ENCODE peak calls at places on chromosome 12, in nine cellular contexts. V is activated gamma-delta T cell treated with Interleukin-2 at 50 U/mL for 16 hours; G is NCI-H2107; I is uterus; B is neural crest cell; E is Calu3; R is activated naive CD8-positive, alpha-beta T cell treated with anti-CD3 and anti-CD28 coated beads, Interleukin-2, amount 50 U/mL, for 24 hours; Y is CD14-positive monocyte; M is SW 1271. L is an unnamed sample.

GRCh38 chr12:1022032-1022970 is 31.3 kb downstream of the ERC1 start:
- DNase-seq in V (no peak), G (no peak), R (no peak), I (no peak), B (no peak), Y (no peak), M (no peak), E (no peak), L (no peak)

GRCh38 chr12:109291531-109292341 is 17.3 kb downstream of the FOXN4 start:
- DNase-seq in I (no peak), V (no peak), M (no peak), B (peak; percentile 55), G (peak; percentile 96), Y (no peak), E (peak; percentile 45), R (no peak), L (peak; percentile 60)

GRCh38 chr12:53259891-53260290 is 8.2 kb upstream of the ESPL1 start:
- DNase-seq in R (no peak), M (no peak), G (no peak), B (no peak), E (no peak), I (no peak), V (no peak), Y (no peak), L (no peak)

GRCh38 chr12:108308432-108308831 is 30.7 kb downstream of the CMKLR1 start:
- DNase-seq in G (no peak), Y (no peak), V (no peak), I (no peak), M (no peak), E (no peak), B (no peak), R (no peak), L (no peak)

GRCh38 chr12:3527181-3527580 is 36.2 kb downstream of the PRMT8 start:
- DNase-seq in M (no peak), Y (no peak), V (no peak), B (no peak), G (no peak), R (no peak), E (no peak), I (no peak), L (no peak)

GRCh38 chr12:123903301-123904065 is 69.1 kb downstream of the CCDC92 start:
- DNase-seq in E (no peak), I (no peak), G (no peak), R (no peak), Y (no peak), M (no peak), B (no peak), V (no peak), L (no peak)

GRCh38 chr12:25887367-25887766 is 71.1 kb upstream of the RASSF8 start:
- DNase-seq in M (no peak), Y (no peak), B (no peak), G (no peak), V (no peak), I (no peak), E (no peak), R (no peak), L (no peak)

GRCh38 chr12:98397323-98398105 is 117.9 kb upstream of the TMPO start:
- DNase-seq in V (peak; percentile 80), G (peak; percentile 81), R (peak; percentile 83), Y (peak; percentile 76), I (peak; percentile 76), E (peak; percentile 88), B (peak; percentile 83), M (peak; percentile 62), L (peak; percentile 36)

GRCh38 chr12:96099986-96100385 is 64.6 kb upstream of the LTA4H start:
- DNase-seq in E (no peak), G (no peak), M (no peak), I (no peak), B (no peak), R (no peak), Y (no peak), V (no peak), L (no peak)

GRCh38 chr12:67747869-67748760 is 99.6 kb downstream of the DYRK2 start:
- DNase-seq in G (no peak), Y (no peak), M (no peak), R (no peak), B (no peak), E (peak; percentile 67), V (no peak), I (no peak), L (peak; percentile 92)

GRCh38 chr12:99249543-99249942 is 398.0 kb upstream of the GARIN6 start:
- DNase-seq in Y (no peak), I (no peak), V (no peak), E (no peak), M (no peak), R (no peak), G (no peak), B (no peak), L (no peak)

GRCh38 chr12:57866308-57867019 is 19.9 kb upstream of the CTDSP2 start:
- DNase-seq in B (no peak), R (no peak), I (no peak), G (no peak), E (no peak), V (no peak), Y (no peak), M (no peak), L (no peak)

GRCh38 chr12:95168746-95169145 is 48.5 kb downstream of the FGD6 start:
- DNase-seq in I (no peak), B (no peak), Y (no peak), M (no peak), G (no peak), V (no peak), R (no peak), E (no peak), L (peak; percentile 55)

GRCh38 chr12:74791365-74791764 is 253.7 kb downstream of the ATXN7L3B start:
- DNase-seq in V (no peak), R (no peak), I (no peak), Y (no peak), G (no peak), B (no peak), E (no peak), M (no peak), L (no peak)

GRCh38 chr12:29317556-29318363 is 63.2 kb downstream of the ERGIC2 start:
- DNase-seq in E (peak; percentile 37), B (peak; percentile 3), V (peak; percentile 6), I (no peak), R (peak; percentile 8), M (peak; percentile 25), Y (peak; percentile 59), G (peak; percentile 30), L (no peak)

GRCh38 chr12:95730457-95730856 is 60.1 kb downstream of the NTN4 start:
- DNase-seq in B (no peak), E (no peak), G (no peak), R (no peak), M (no peak), I (no peak), Y (no peak), V (no peak), L (no peak)

GRCh38 chr12:98399532-98399931 is 115.9 kb upstream of the TMPO start:
- DNase-seq in B (no peak), I (no peak), G (no peak), E (peak; percentile 40), V (peak; percentile 64), M (peak; percentile 37), R (peak; percentile 60), Y (peak; percentile 55), L (no peak)

GRCh38 chr12:75979181-75979580 is 52.4 kb downstream of the PHLDA1 start:
- DNase-seq in R (no peak), B (no peak), G (no peak), V (peak; percentile 27), I (no peak), E (no peak), M (no peak), Y (no peak), L (peak; percentile 44)

GRCh38 chr12:54959291-54960018 is 25.1 kb downstream of the TESPA1 start:
- DNase-seq in M (no peak), G (no peak), I (no peak), Y (no peak), B (no peak), R (no peak), E (no peak), V (no peak), L (no peak)

GRCh38 chr12:88870000-88870737 is 289.9 kb upstream of the KITLG start:
- DNase-seq in R (no peak), I (no peak), E (no peak), V (no peak), M (no peak), B (no peak), Y (no peak), G (no peak), L (no peak)

GRCh38 chr12:113591480-113591971 is 119.9 kb upstream of the LHX5 start:
- DNase-seq in R (peak; percentile 10), V (no peak), M (no peak), Y (no peak), B (no peak), I (no peak), E (peak; percentile 53), G (no peak), L (no peak)

GRCh38 chr12:69168828-69169227 is 70.5 kb upstream of the CPSF6 start:
- DNase-seq in I (no peak), E (no peak), B (no peak), V (no peak), G (no peak), R (no peak), M (no peak), Y (no peak), L (no peak)

GRCh38 chr12:52004042-52004648 is 2.6 kb upstream of the TAMALIN start:
- DNase-seq in V (no peak), M (peak; percentile 20), E (peak; percentile 66), I (peak; percentile 66), Y (no peak), G (peak; percentile 48), R (no peak), B (peak; percentile 42), L (no peak)

GRCh38 chr12:92695056-92695455 is 7.7 kb upstream of the PLEKHG7 start:
- DNase-seq in G (no peak), E (no peak), M (no peak), V (no peak), R (no peak), B (no peak), I (no peak), Y (no peak), L (no peak)

GRCh38 chr12:26153421-26154154 is 28.8 kb upstream of the BHLHE41 start:
- DNase-seq in R (no peak), G (no peak), V (no peak), M (peak; percentile 80), I (peak; percentile 45), E (peak; percentile 49), Y (no peak), B (no peak), L (peak; percentile 84)

GRCh38 chr12:77584860-77585259 is 245.8 kb upstream of the NAV3 start:
- DNase-seq in E (no peak), I (no peak), R (no peak), Y (no peak), V (no peak), M (no peak), G (no peak), B (no peak), L (no peak)

GRCh38 chr12:110340706-110341105 is 59.7 kb downstream of the ATP2A2 start:
- DNase-seq in Y (no peak), G (no peak), V (no peak), R (no peak), M (no peak), I (no peak), B (no peak), E (no peak), L (no peak)

GRCh38 chr12:65640489-65640901 is 183.8 kb upstream of the HMGA2 start:
- DNase-seq in M (no peak), R (no peak), Y (no peak), E (no peak), B (no peak), V (no peak), G (no peak), I (no peak), L (no peak)

GRCh38 chr12:87317302-87317701 is 711.9 kb downstream of the C12orf50 start:
- DNase-seq in V (no peak), M (no peak), I (no peak), E (no peak), R (no peak), G (no peak), Y (no peak), B (no peak), L (no peak)

GRCh38 chr12:40953076-40953475 is 235.0 kb upstream of the PDZRN4 start:
- DNase-seq in G (no peak), M (no peak), B (no peak), Y (no peak), V (no peak), I (no peak), R (no peak), E (no peak), L (no peak)

GRCh38 chr12:65779946-65780345 is 44.3 kb upstream of the HMGA2 start:
- DNase-seq in I (no peak), G (no peak), Y (no peak), B (no peak), R (no peak), E (no peak), V (no peak), M (no peak), L (no peak)

L was measured in retinal pigment epithelial cell.